ENCODE peak calls at places on chromosomes 1 and 21, in seven cellular contexts. L, O, R, D, W, G and V are unnamed samples.

GRCh38 chr1:52057245-52057644 is 1.1 kb downstream of the BTF3L4 start:
- DNase-seq in W (no peak), R (no peak), D (no peak), G (no peak), L (no peak), O (no peak), V (peak; percentile 19)

GRCh38 chr1:112533029-112533428 is 24.3 kb downstream of the WNT2B start:
- DNase-seq in R (peak; percentile 19), D (no peak), G (no peak), O (no peak), W (no peak), L (peak; percentile 93), V (peak; percentile 84)

GRCh38 chr1:17798011-17798410 is 42.9 kb downstream of the ACTL8 start:
- DNase-seq in G (no peak), L (no peak), O (no peak), D (no peak), R (no peak), W (no peak), V (no peak)

GRCh38 chr1:51906306-51907078 is 28.0 kb upstream of the NRDC start:
- DNase-seq in G (no peak), W (no peak), L (peak; percentile 82), R (no peak), O (no peak), D (peak; percentile 55), V (peak; percentile 49)

GRCh38 chr1:196538473-196538872 is 69.8 kb downstream of the KCNT2 start:
- DNase-seq in L (no peak), R (peak; percentile 66), W (peak; percentile 49), D (no peak), O (no peak), G (no peak), V (no peak)

GRCh38 chr1:31712041-31712440 is 8.2 kb upstream of the COL16A1 start:
- DNase-seq in O (no peak), W (no peak), R (no peak), G (no peak), L (peak; percentile 83), D (peak; percentile 67), V (peak; percentile 37)

GRCh38 chr1:16012590-16013219 is 5.1 kb downstream of the HSPB7 start:
- DNase-seq in R (peak; percentile 96), D (peak; percentile 84), W (peak; percentile 81), G (peak; percentile 92), O (no peak), L (peak; percentile 38), V (peak; percentile 89)

GRCh38 chr1:41758904-41759548 is 159.7 kb downstream of the HIVEP3 start:
- DNase-seq in O (no peak), W (no peak), D (peak; percentile 93), R (no peak), G (no peak), L (peak; percentile 93), V (peak; percentile 80)

GRCh38 chr1:173360478-173361063 is 116.6 kb upstream of the PRDX6 start:
- DNase-seq in D (no peak), R (no peak), G (no peak), L (no peak), W (no peak), O (no peak), V (no peak)

GRCh38 chr1:74053407-74053806 is 144.6 kb downstream of the LRRIQ3 start:
- DNase-seq in G (no peak), W (no peak), R (no peak), L (peak; percentile 0), D (no peak), O (no peak), V (no peak)

GRCh38 chr21:17921579-17922530 is 102.7 kb upstream of the C21orf91 start:
- DNase-seq in G (peak; percentile 38), D (peak; percentile 87), O (peak; percentile 83), W (no peak), L (peak; percentile 65), R (no peak), V (peak; percentile 85)

GRCh38 chr1:61082336-61083013 is at the start of gene NFIA:
- DNase-seq in L (peak; percentile 50), W (peak; percentile 67), G (peak; percentile 74), D (peak; percentile 87), R (peak; percentile 77), O (peak; percentile 61), V (peak; percentile 86)

GRCh38 chr1:55959136-55959548 is 620.2 kb downstream of the PLPP3 start:
- DNase-seq in L (no peak), R (no peak), D (no peak), W (no peak), G (no peak), O (no peak), V (peak; percentile 16)

GRCh38 chr1:55965981-55966461 is 613.3 kb downstream of the PLPP3 start:
- DNase-seq in W (no peak), G (no peak), O (no peak), R (no peak), L (peak; percentile 65), D (no peak), V (peak; percentile 42)

GRCh38 chr1:55957233-55957632 is 622.1 kb downstream of the PLPP3 start:
- DNase-seq in G (no peak), W (no peak), R (no peak), L (no peak), D (peak; percentile 10), O (no peak), V (no peak)

GRCh38 chr1:55958498-55958897 is 620.9 kb downstream of the PLPP3 start:
- DNase-seq in G (no peak), D (no peak), R (peak; percentile 3), W (no peak), O (no peak), L (no peak), V (peak; percentile 23)

GRCh38 chr1:55962472-55962871 is 616.9 kb downstream of the PLPP3 start:
- DNase-seq in O (no peak), G (no peak), W (no peak), R (no peak), D (no peak), L (no peak), V (no peak)
- TF ChIP-seq CTCF in O (no peak), G (no peak), W (no peak), R (no peak), D (no peak), L (no peak), V (no peak)

DNA sequence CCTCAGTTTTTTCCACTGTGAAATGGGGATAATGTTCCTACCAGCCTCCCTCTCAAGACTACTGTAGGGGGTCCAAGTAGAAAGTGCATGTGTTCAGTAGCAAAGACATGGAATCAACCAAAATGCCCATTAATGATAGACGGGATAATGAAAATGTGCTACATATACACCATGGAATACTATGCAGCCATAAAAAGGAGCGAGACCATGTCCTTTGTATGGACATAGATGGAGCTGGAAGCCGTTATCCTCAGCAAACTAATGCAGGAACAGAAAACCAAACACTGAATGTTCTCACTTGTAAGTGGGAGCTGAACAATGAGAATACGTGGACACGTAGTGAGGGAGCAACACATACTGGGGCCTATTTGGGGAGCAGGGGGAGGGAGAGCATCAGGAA is 6.1 kb upstream of the ZNF362 start:
- DNase-seq in W (no peak), R (no peak), O (no peak), D (no peak), L (no peak), G (no peak), V (no peak)
- H3K4me3 ChIP-seq in W (no peak overlapping the region), R (no peak overlapping the region), O (no peak overlapping the region), D (no peak overlapping the region), L (no peak overlapping the region), G (no peak overlapping the region), V (no peak overlapping the region)

GRCh38 chr21:42376338-42376982 is 10.1 kb upstream of the TFF1 start:
- DNase-seq in R (peak; percentile 41), W (peak; percentile 50), D (no peak), G (no peak), L (no peak), O (no peak), V (no peak)
- TF ChIP-seq CTCF in R (peak; percentile 49), W (no peak), D (no peak), G (no peak), L (peak; percentile 32), O (no peak), V (no peak)

GRCh38 chr1:27527857-27528700 is 38.1 kb upstream of the WASF2 start:
- DNase-seq in R (peak; percentile 81), O (no peak), L (no peak), D (peak; percentile 24), G (peak; percentile 94), W (peak; percentile 83), V (no peak)

GRCh38 chr1:27527223-27527856 is 37.4 kb upstream of the WASF2 start:
- DNase-seq in O (no peak), D (peak; percentile 55), W (peak; percentile 66), R (peak; percentile 91), L (peak; percentile 85), G (peak; percentile 92), V (peak; percentile 91)

GRCh38 chr1:27523666-27524020 is 33.7 kb upstream of the WASF2 start:
- DNase-seq in D (no peak), W (no peak), L (no peak), O (no peak), R (no peak), G (peak; percentile 3), V (no peak)

GRCh38 chr1:27526569-27527222 is 36.7 kb upstream of the WASF2 start:
- DNase-seq in D (no peak), W (no peak), O (no peak), L (peak; percentile 21), R (no peak), G (no peak), V (no peak)

GRCh38 chr1:27525296-27526271 is 35.6 kb upstream of the WASF2 start:
- DNase-seq in L (peak; percentile 53), G (peak; percentile 92), R (peak; percentile 90), O (no peak), W (peak; percentile 81), D (peak; percentile 75), V (peak; percentile 83)
- H3K4me3 ChIP-seq in L (no peak overlapping the region), G (peak overlapping the region; percentile 12), R (peak overlapping the region; percentile 78), O (no peak overlapping the region), W (peak overlapping the region; percentile 54), D (peak overlapping the region; percentile 38), V (peak overlapping the region; percentile 18)

GRCh38 chr1:241622708-241623107 is 17.5 kb downstream of the CHML start:
- DNase-seq in D (no peak), G (no peak), O (no peak), L (no peak), R (no peak), W (no peak), V (no peak)
- TF ChIP-seq CTCF in D (no peak), G (no peak), O (no peak), L (no peak), R (no peak), W (no peak), V (no peak)

GRCh38 chr1:118948351-118948750 is 39.8 kb downstream of the TBX15 start:
- DNase-seq in G (no peak), O (no peak), D (no peak), R (no peak), L (no peak), W (no peak), V (peak; percentile 37)
- H3K4me3 ChIP-seq in G (no peak overlapping the region), O (no peak overlapping the region), D (no peak overlapping the region), R (no peak overlapping the region), L (no peak overlapping the region), W (no peak overlapping the region), V (no peak overlapping the region)